ENCODE peak calls at places on chromosomes 11 and 22, in five cellular contexts. One of them, this sample, is unnamed.
A peak's percentile ranks its signal among the peaks of the same experiment; 100 is the strongest.

GRCh38 chr11:61514050-61514917 is 5.7 kb downstream of the LRRC10B start:
- DNase-seq in tibial nerve: no peak
- DNase-seq in breast epithelium: no peak
- DNase-seq in A549: no peak
- DNase-seq in transverse colon: no peak
- DNase-seq in this sample: no peak

GRCh38 chr11:62918531-62918930 is 2.6 kb downstream of the CHRM1 start:
- DNase-seq in A549: no peak
- DNase-seq in transverse colon: no peak
- DNase-seq in breast epithelium: no peak
- DNase-seq in tibial nerve: no peak
- DNase-seq in this sample: no peak

GRCh38 chr11:26088391-26088790 is 243.5 kb upstream of the ANO3 start:
- DNase-seq in tibial nerve: no peak
- DNase-seq in breast epithelium: no peak
- DNase-seq in transverse colon: no peak
- DNase-seq in A549: no peak
- DNase-seq in this sample: no peak

GRCh38 chr11:2781413-2782274 is 81.8 kb upstream of the KCNQ1OT1 start:
- DNase-seq in breast epithelium: peak; percentile 11
- DNase-seq in transverse colon: peak; percentile 7
- DNase-seq in tibial nerve: peak; percentile 8
- DNase-seq in A549: no peak
- DNase-seq in this sample: peak; percentile 38

GRCh38 chr11:123180574-123180973 is 14.5 kb downstream of the CLMP start:
- DNase-seq in tibial nerve: no peak
- DNase-seq in transverse colon: no peak
- DNase-seq in breast epithelium: peak; percentile 46
- DNase-seq in A549: no peak
- DNase-seq in this sample: no peak

GRCh38 chr11:113114452-113115027 is 153.3 kb downstream of the NCAM1 start:
- DNase-seq in transverse colon: peak; percentile 27
- DNase-seq in breast epithelium: peak; percentile 39
- DNase-seq in tibial nerve: no peak
- DNase-seq in A549: peak; percentile 33
- DNase-seq in this sample: peak; percentile 15

GRCh38 chr11:111548542-111548941 is 8.0 kb downstream of the LAYN start:
- DNase-seq in breast epithelium: no peak
- DNase-seq in A549: no peak
- DNase-seq in tibial nerve: no peak
- DNase-seq in transverse colon: no peak
- DNase-seq in this sample: no peak

GRCh38 chr11:73195191-73196007 is 22.7 kb upstream of the P2RY2 start:
- DNase-seq in transverse colon: peak; percentile 60
- DNase-seq in breast epithelium: no peak
- DNase-seq in tibial nerve: no peak
- DNase-seq in A549: peak; percentile 82
- DNase-seq in this sample: no peak

GRCh38 chr22:25453557-25453956 is 110.9 kb upstream of the GRK3 start:
- DNase-seq in transverse colon: no peak
- DNase-seq in tibial nerve: no peak
- DNase-seq in A549: no peak
- DNase-seq in breast epithelium: no peak
- DNase-seq in this sample: no peak

GRCh38 chr11:60334005-60334620 is 7.1 kb downstream of the MS4A6E start:
- DNase-seq in transverse colon: peak; percentile 67
- DNase-seq in tibial nerve: peak; percentile 58
- DNase-seq in A549: peak; percentile 67
- DNase-seq in breast epithelium: no peak
- DNase-seq in this sample: peak; percentile 67

GRCh38 chr11:129992161-129992944 is 10.3 kb downstream of the PRDM10 start:
- DNase-seq in tibial nerve: no peak
- DNase-seq in A549: peak; percentile 20
- DNase-seq in breast epithelium: peak; percentile 35
- DNase-seq in transverse colon: peak; percentile 58
- DNase-seq in this sample: peak; percentile 54

GRCh38 chr11:111439905-111440304 is 60.8 kb upstream of the POU2AF1 start:
- DNase-seq in tibial nerve: no peak
- DNase-seq in transverse colon: no peak
- DNase-seq in A549: no peak
- DNase-seq in breast epithelium: no peak
- DNase-seq in this sample: no peak

GRCh38 chr22:35443790-35444684 is 44.1 kb downstream of the MCM5 start:
- DNase-seq in transverse colon: no peak
- DNase-seq in A549: no peak
- DNase-seq in breast epithelium: no peak
- DNase-seq in tibial nerve: no peak
- DNase-seq in this sample: no peak

GRCh38 chr22:28773461-28773867 is 969 bp downstream of the CCDC117 start:
- DNase-seq in tibial nerve: no peak
- DNase-seq in transverse colon: no peak
- DNase-seq in A549: no peak
- DNase-seq in breast epithelium: no peak
- DNase-seq in this sample: no peak

GRCh38 chr22:20610757-20611156 is 103.3 kb downstream of the MED15 start:
- DNase-seq in A549: no peak
- DNase-seq in tibial nerve: no peak
- DNase-seq in breast epithelium: no peak
- DNase-seq in transverse colon: no peak
- DNase-seq in this sample: no peak

GRCh38 chr22:24431309-24432034 is 4.1 kb downstream of the ADORA2A start:
- DNase-seq in tibial nerve: no peak
- DNase-seq in A549: no peak
- DNase-seq in breast epithelium: no peak
- DNase-seq in transverse colon: no peak
- DNase-seq in this sample: no peak

GRCh38 chr11:92500463-92500862 is 275.8 kb downstream of the FAT3 start:
- DNase-seq in breast epithelium: no peak
- DNase-seq in transverse colon: no peak
- DNase-seq in tibial nerve: no peak
- DNase-seq in A549: no peak
- DNase-seq in this sample: no peak

GRCh38 chr11:113241190-113242051 is 73.0 kb upstream of the TTC12 start:
- DNase-seq in tibial nerve: no peak
- DNase-seq in transverse colon: no peak
- DNase-seq in breast epithelium: no peak
- DNase-seq in A549: no peak
- DNase-seq in this sample: no peak

GRCh38 chr11:19595840-19596751 is 116.5 kb upstream of the NAV2 start:
- DNase-seq in tibial nerve: no peak
- DNase-seq in A549: peak; percentile 38
- DNase-seq in transverse colon: no peak
- DNase-seq in breast epithelium: no peak
- DNase-seq in this sample: no peak
- TF ChIP-seq POLR2A in tibial nerve: no peak
- TF ChIP-seq POLR2A in A549: no peak
- TF ChIP-seq POLR2A in transverse colon: no peak
- TF ChIP-seq POLR2A in breast epithelium: no peak
- TF ChIP-seq POLR2A in this sample: no peak

GRCh38 chr11:35946766-35947165 is 2.9 kb downstream of the LDLRAD3 start:
- DNase-seq in A549: no peak
- DNase-seq in tibial nerve: no peak
- DNase-seq in transverse colon: no peak
- DNase-seq in breast epithelium: no peak
- DNase-seq in this sample: no peak

GRCh38 chr11:35945137-35945518 is 1.3 kb downstream of the LDLRAD3 start:
- DNase-seq in transverse colon: no peak
- DNase-seq in tibial nerve: no peak
- DNase-seq in A549: no peak
- DNase-seq in breast epithelium: no peak
- DNase-seq in this sample: no peak

GRCh38 chr11:35944503-35945136 is 758 bp downstream of the LDLRAD3 start:
- DNase-seq in A549: no peak
- DNase-seq in breast epithelium: no peak
- DNase-seq in tibial nerve: no peak
- DNase-seq in transverse colon: no peak
- DNase-seq in this sample: no peak

GRCh38 chr11:35943294-35943693 is 568 bp upstream of the LDLRAD3 start:
- DNase-seq in A549: no peak
- DNase-seq in breast epithelium: no peak
- DNase-seq in transverse colon: no peak
- DNase-seq in tibial nerve: no peak
- DNase-seq in this sample: no peak

GRCh38 chr11:35943761-35944502 is at the start of gene LDLRAD3:
- DNase-seq in tibial nerve: peak; percentile 61
- DNase-seq in breast epithelium: peak; percentile 53
- DNase-seq in A549: peak; percentile 75
- DNase-seq in transverse colon: peak; percentile 69
- DNase-seq in this sample: peak; percentile 85
- TF ChIP-seq POLR2A in tibial nerve: peak; percentile 26
- TF ChIP-seq POLR2A in breast epithelium: no peak
- TF ChIP-seq POLR2A in A549: peak; percentile 76
- TF ChIP-seq POLR2A in transverse colon: no peak
- TF ChIP-seq POLR2A in this sample: no peak

GRCh38 chr11:34208266-34209135 is 103.1 kb downstream of the NAT10 start:
- DNase-seq in breast epithelium: no peak
- DNase-seq in transverse colon: no peak
- DNase-seq in tibial nerve: no peak
- DNase-seq in A549: peak; percentile 50
- DNase-seq in this sample: peak; percentile 34
- TF ChIP-seq POLR2A in breast epithelium: no peak
- TF ChIP-seq POLR2A in transverse colon: no peak
- TF ChIP-seq POLR2A in tibial nerve: no peak
- TF ChIP-seq POLR2A in A549: no peak
- TF ChIP-seq POLR2A in this sample: no peak

DNA sequence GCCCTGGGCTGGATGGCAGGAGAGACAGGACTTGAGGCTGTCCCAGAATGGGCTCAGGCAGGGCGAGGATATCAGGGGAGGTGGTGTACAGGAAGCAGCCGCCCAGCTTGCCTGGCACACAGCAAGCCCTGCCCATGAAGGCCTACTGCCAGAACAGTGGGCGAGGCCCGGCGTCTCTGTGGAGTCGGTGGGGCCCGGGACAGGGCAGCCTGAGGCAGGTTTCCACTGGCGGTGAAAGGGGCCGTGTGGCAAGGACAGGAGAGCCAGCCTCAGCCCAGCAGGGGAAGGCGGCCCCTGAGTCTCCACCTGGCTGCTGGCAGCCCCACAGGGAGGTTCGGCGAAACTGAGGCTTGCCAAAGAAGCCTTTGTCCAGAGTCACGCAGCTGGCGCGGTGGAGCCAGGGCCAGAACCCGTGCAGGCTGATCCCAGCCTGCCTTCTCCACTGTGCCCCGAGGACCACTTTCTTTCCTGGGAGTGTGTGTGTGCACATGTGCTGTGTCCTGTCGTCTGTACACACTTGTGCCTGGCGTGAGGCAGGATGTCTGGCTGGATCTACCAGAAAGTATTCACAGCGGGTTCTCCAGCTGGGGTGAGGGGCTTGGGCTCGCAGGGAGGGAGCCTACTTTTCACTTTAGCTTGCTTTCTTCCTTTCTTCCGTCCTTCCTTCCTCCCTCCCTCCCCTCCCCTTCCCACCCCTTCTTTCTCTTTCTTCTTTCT is 1.2 kb downstream of the TSPO start:
- DNase-seq in breast epithelium: peak; percentile 65
- DNase-seq in A549: peak; percentile 55
- DNase-seq in transverse colon: peak; percentile 88
- DNase-seq in tibial nerve: peak; percentile 53
- DNase-seq in this sample: peak; percentile 25
- TF ChIP-seq POLR2A in breast epithelium: no peak
- TF ChIP-seq POLR2A in A549: no peak
- TF ChIP-seq POLR2A in transverse colon: peak; percentile 69
- TF ChIP-seq POLR2A in tibial nerve: peak; percentile 18
- TF ChIP-seq POLR2A in this sample: peak; percentile 65

DNA sequence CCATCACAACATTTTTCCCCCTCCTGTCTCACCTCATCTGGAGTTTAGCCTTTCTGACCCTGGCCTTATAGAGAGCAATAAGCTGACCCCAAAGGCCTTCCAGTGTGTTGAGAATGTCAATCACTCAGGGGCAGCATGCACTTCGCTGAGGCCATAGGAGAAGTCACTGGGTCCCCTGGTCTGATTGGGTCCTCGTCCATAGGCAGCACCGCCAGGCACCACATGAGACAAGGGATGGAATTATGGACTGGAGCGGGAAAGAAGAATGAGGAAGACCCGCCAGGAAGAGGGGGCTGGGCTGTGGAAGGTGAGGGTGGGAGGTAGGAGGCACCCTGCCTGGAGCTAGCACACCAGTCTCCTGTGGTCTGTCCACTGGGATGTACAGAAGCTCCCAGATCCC is 72.9 kb downstream of the DSCAML1 start:
- DNase-seq in transverse colon: no peak
- DNase-seq in A549: no peak
- DNase-seq in breast epithelium: no peak
- DNase-seq in tibial nerve: no peak
- DNase-seq in this sample: no peak
- TF ChIP-seq POLR2A in transverse colon: no peak
- TF ChIP-seq POLR2A in A549: no peak
- TF ChIP-seq POLR2A in breast epithelium: no peak
- TF ChIP-seq POLR2A in tibial nerve: no peak
- TF ChIP-seq POLR2A in this sample: no peak

GRCh38 chr11:10660323-10660722 is 33.2 kb downstream of the IRAG1 start:
- DNase-seq in A549: no peak
- DNase-seq in breast epithelium: no peak
- DNase-seq in tibial nerve: no peak
- DNase-seq in transverse colon: no peak
- DNase-seq in this sample: no peak
- TF ChIP-seq POLR2A in A549: no peak
- TF ChIP-seq POLR2A in breast epithelium: no peak
- TF ChIP-seq POLR2A in tibial nerve: no peak
- TF ChIP-seq POLR2A in transverse colon: no peak
- TF ChIP-seq POLR2A in this sample: no peak